ENCODE peak calls at places on chromosomes 13 and 19, in four cellular contexts. M, Y, H and Z are unnamed samples.

GRCh38 chr19:12867120-12868099 is 13.8 kb downstream of the DNASE2 start:
- DNase-seq in M (peak; percentile 93), Y (no peak), H (no peak), Z (no peak)

GRCh38 chr19:7477758-7478157 is 11.1 kb downstream of the PEX11G start:
- DNase-seq in M (no peak), Y (no peak), H (no peak), Z (no peak)

GRCh38 chr19:3699741-3700241 is 477 bp downstream of the PIP5K1C start:
- DNase-seq in M (no peak), Y (no peak), H (no peak), Z (no peak)

GRCh38 chr19:14347999-14348889 is 33.0 kb upstream of the ADGRE5 start:
- DNase-seq in M (peak; percentile 91), Y (peak; percentile 28), H (no peak), Z (no peak)

GRCh38 chr13:26425439-26426358 is 131.8 kb upstream of the WASF3 start:
- DNase-seq in M (no peak), Y (peak; percentile 34), H (no peak), Z (no peak)

GRCh38 chr19:9128171-9128570 is 1.4 kb upstream of the OR7G3 start:
- DNase-seq in M (no peak), Y (no peak), H (no peak), Z (peak; percentile 82)

GRCh38 chr13:114339779-114340534 is 25.7 kb downstream of the CHAMP1 start:
- DNase-seq in M (no peak), Y (peak; percentile 22), H (no peak), Z (peak; percentile 51)

GRCh38 chr13:40063278-40063698 is 407.8 kb downstream of the COG6 start:
- DNase-seq in M (no peak), Y (no peak), H (no peak), Z (no peak)

GRCh38 chr13:67440240-67440639 is 210.1 kb upstream of the PCDH9 start:
- DNase-seq in M (no peak), Y (no peak), H (no peak), Z (no peak)

GRCh38 chr19:17114414-17114831 is 38.8 kb downstream of the MYO9B start:
- DNase-seq in M (no peak), Y (no peak), H (no peak), Z (no peak)

GRCh38 chr19:47097396-47098217 is 16.0 kb downstream of the ZC3H4 start:
- DNase-seq in M (no peak), Y (no peak), H (no peak), Z (no peak)

GRCh38 chr13:57437587-57437986 is 194.0 kb upstream of the PCDH17 start:
- DNase-seq in M (no peak), Y (no peak), H (no peak), Z (no peak)

GRCh38 chr19:8311461-8312260 is 3.5 kb upstream of the CD320 start:
- DNase-seq in M (no peak), Y (no peak), H (no peak), Z (no peak)

GRCh38 chr13:51797664-51798488 is 6.1 kb downstream of the DHRS12 start:
- DNase-seq in M (no peak), Y (peak; percentile 66), H (no peak), Z (peak; percentile 66)

GRCh38 chr13:112064222-112064621 is 2.7 kb upstream of the SOX1 start:
- DNase-seq in M (no peak), Y (no peak), H (no peak), Z (no peak)

GRCh38 chr19:57512845-57513244 is 13.1 kb downstream of the ZNF773 start:
- DNase-seq in M (no peak), Y (no peak), H (no peak), Z (no peak)

GRCh38 chr19:34173145-34173956 is 1.0 kb downstream of the LSM14A start:
- DNase-seq in M (peak; percentile 31), Y (peak; percentile 82), H (no peak), Z (no peak)

GRCh38 chr13:24290280-24290932 is 19.0 kb upstream of the C1QTNF9 start:
- DNase-seq in M (no peak), Y (no peak), H (no peak), Z (no peak)

GRCh38 chr13:79522583-79522982 is 41.6 kb downstream of the NDFIP2 start:
- DNase-seq in M (no peak), Y (no peak), H (no peak), Z (no peak)

DNA sequence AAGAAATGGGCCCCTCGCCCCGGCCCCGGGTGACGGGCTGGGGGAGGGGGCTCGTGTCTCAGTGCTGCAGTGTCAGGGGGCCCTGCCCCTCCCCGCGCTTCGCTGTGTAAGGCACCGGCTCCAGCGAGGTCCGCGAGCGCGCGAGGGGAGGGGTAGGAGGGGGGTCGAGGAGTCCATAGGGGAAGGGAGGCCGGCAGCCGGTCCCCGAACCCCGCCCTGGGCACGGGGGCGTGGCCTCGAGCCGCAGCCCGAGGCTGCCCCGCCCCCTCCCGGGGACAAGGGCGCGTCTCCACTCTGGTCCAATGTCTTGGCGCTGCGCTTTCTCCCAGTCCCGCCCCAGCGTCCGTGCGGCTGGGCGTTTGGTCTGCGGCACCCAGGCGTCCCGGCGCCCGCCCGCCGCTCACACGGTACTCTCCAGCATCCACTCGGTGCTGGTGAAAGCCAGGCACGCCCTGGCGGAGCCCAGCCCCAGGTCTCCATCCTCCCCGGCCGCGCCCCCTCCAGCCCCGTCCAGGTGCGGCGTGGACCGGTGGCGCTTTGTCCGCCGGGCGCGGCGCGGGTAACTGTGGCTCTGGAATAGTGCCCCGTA is 11.1 kb downstream of the IFNL1 start:
- DNase-seq in M (peak; percentile 38), Y (no peak), H (no peak), Z (no peak)
- TF ChIP-seq TCF7L2 in M (no peak), Y (no peak), H (no peak), Z (no peak)

DNA sequence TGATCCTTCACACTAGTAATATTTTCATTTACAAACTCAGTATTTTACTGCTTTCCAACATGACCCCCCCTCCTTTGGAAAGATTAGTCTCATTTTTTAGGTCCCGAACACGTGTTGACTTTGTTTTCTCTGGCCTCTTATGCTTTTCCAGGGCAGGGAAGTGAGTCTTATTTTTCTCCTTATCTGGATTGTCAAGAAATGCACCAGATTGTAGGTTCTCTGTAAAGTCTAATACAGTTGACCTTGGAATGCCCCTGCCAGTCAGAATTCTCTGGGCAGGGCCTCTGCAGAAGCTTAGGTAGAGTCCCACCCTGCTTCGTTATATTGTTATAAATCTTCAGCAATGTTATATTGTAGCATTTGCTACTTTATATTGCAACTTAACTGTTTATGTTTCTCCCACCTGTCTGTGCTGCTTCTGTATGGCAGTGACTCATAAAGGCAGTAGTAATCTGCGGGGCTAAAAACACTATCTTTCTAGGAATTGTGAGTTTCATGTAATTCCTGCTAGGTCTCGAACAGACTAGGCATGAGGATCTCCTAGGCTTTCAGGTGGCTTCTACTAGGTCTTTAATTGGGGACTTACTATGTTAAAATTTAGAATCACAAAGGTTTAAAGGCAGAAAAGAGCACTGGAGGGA is 2.0 kb downstream of the TDRD3 start:
- DNase-seq in M (no peak), Y (no peak), H (no peak), Z (no peak)
- H3K4me3 ChIP-seq in M (peak overlapping the region; percentile 58), Y (peak overlapping the region; percentile 87), H (no peak overlapping the region), Z (no peak overlapping the region)

GRCh38 chr13:97385146-97385545 is 48.8 kb upstream of the RAP2A start:
- DNase-seq in M (no peak), Y (no peak), H (no peak), Z (no peak)
- TF ChIP-seq TCF7L2 in M (no peak), Y (no peak), H (no peak), Z (no peak)

DNA sequence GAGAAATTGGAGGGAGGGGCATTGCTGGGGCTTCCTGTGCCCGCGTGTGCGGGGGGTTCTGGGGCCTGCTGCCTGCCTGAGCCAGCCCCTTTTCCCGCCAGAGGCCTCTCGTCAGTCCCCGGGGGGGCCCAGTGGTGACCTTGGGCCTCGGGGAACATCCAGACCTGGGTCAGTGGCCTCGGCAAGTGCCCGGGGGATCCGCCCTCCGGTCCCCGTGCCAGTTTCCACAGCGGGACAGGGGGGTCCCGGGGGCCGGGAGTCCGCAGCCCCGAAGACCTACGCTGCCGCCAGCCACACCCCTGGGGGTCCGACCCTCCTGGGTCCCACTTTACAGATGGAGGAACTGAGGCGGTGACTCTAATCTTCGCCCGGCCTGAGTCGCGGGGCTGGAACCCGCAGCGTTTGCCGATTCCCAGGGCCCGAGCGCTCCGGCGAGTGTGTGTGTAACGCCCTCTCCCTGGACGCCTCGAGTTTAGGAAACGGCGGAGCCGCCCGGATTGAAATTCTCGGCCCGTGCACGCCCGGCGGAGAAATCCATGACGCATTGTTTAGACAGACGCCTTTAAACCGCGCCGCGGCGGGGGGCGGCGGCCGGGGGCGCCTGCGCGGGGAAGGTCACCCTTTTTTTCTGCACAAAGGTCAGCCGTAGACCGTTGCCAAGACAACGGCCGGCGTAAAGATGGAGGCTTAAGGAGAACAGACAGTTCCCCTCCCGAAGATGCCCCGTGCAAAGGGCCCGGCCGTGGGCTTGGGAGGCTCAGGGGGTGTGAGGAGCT is 39.3 kb downstream of the EFNA2 start:
- DNase-seq in M (peak; percentile 86), Y (peak; percentile 82), H (no peak), Z (peak; percentile 19)
- H3K4me3 ChIP-seq in M (peak overlapping the region; percentile 39), Y (peak overlapping the region; percentile 48), H (peak overlapping the region; percentile 45), Z (peak overlapping the region; percentile 47)

DNA sequence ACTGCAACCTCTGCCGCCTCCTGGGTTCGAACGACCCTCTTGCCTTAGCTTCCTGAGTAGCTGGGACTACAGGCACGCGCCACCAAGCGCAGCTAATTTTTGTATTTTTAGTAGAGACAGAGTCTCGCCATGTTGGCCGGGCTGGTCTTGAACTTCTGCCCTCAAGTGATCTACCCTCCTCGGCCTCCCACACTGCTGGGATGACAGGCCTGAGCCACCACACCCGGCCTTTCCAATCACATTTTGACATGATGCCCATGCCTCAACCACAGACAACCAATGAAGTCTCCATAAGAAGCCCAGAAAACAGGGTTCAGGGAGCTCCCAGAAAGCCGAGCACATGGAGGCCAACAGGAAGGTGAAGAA is 11.7 kb downstream of the RAB20 start:
- DNase-seq in M (no peak), Y (no peak), H (no peak), Z (no peak)
- TF ChIP-seq TCF7L2 in M (no peak), Y (no peak), H (no peak), Z (no peak)